ENCODE peak calls at places on chromosomes 13 and 19, in nine cellular contexts. R is activated CD4-positive, alpha-beta T cell treated with anti-CD3 and anti-CD28 coated beads, Interleukin-2, amount 10 ng/mL, durations not matched to agents 7 days and 5 days; A is activated T-cell treated with anti-CD3 and anti-CD28 coated beads, Interleukin-2, amount 50 U/mL, for 24 hours; J is stomach; O is GM12865; D is fibroblast of the aortic adventitia; B is nephron progenitor cell; S is body of pancreas; I is mucosa of gallbladder. P is an unnamed sample.

GRCh38 chr19:55070755-55071502 is 4.7 kb upstream of the EPS8L1 start:
- DNase-seq in R (peak), A (no peak), J (peak), O (no peak), D (peak), B (no peak), S (no peak), I (peak), P (peak)

GRCh38 chr13:46369506-46370268 is 17.4 kb downstream of the RUBCNL start:
- DNase-seq in R (no peak), A (no peak), J (no peak), O (peak), D (peak), B (no peak), S (no peak), I (no peak), P (peak)

GRCh38 chr13:32150794-32151193 is 119.2 kb downstream of the FRY start:
- DNase-seq in R (no peak), A (no peak), J (no peak), O (no peak), D (peak), B (no peak), S (peak), I (peak), P (peak)

GRCh38 chr19:16400911-16401675 is 70.7 kb downstream of the EPS15L1 start:
- DNase-seq in R (no peak), A (no peak), J (no peak), O (no peak), D (peak), B (no peak), S (no peak), I (no peak), P (peak)

GRCh38 chr13:74158028-74158427 is 23.8 kb upstream of the KLF12 start:
- DNase-seq in R (no peak), A (no peak), J (no peak), O (no peak), D (no peak), B (peak), S (no peak), I (no peak), P (peak)

GRCh38 chr13:113410472-113411201 is 42.7 kb downstream of the ADPRHL1 start:
- DNase-seq in R (no peak), A (no peak), J (no peak), O (no peak), D (peak), B (no peak), S (no peak), I (peak), P (peak)

GRCh38 chr19:38634757-38635482 is 12.5 kb upstream of the ACTN4 start:
- DNase-seq in R (peak), A (peak), J (peak), O (peak), D (peak), B (peak), S (peak), I (peak), P (peak)

GRCh38 chr19:24069907-24070657 is 16.9 kb upstream of the ZNF254 start:
- DNase-seq in R (no peak), A (no peak), J (no peak), O (no peak), D (no peak), B (no peak), S (no peak), I (no peak), P (peak)

GRCh38 chr13:39035204-39035603 is 2.7 kb downstream of the PROSER1 start:
- DNase-seq in R (no peak), A (no peak), J (no peak), O (no peak), D (no peak), B (no peak), S (no peak), I (no peak), P (no peak)

GRCh38 chr19:37899453-37899852 is 6.9 kb downstream of the WDR87 start:
- DNase-seq in R (no peak), A (no peak), J (no peak), O (no peak), D (no peak), B (no peak), S (no peak), I (no peak), P (no peak)

GRCh38 chr13:107028751-107029150 is 460.8 kb upstream of the ARGLU1 start:
- DNase-seq in R (no peak), A (no peak), J (no peak), O (no peak), D (no peak), B (no peak), S (no peak), I (no peak), P (no peak)

GRCh38 chr13:89951341-89951740 is 1396.1 kb upstream of the MIR17HG start:
- DNase-seq in R (no peak), A (no peak), J (no peak), O (no peak), D (no peak), B (peak), S (no peak), I (no peak), P (no peak)

GRCh38 chr19:16571689-16572331 is 405 bp downstream of the SLC35E1 start:
- DNase-seq in R (peak), A (no peak), J (peak), O (peak), D (no peak), B (no peak), S (no peak), I (no peak), P (no peak)

GRCh38 chr19:33193864-33194362 is at the start of gene LRP3:
- DNase-seq in R (no peak), A (no peak), J (peak), O (no peak), D (peak), B (peak), S (peak), I (no peak), P (no peak)

GRCh38 chr19:18468517-18468916 is 30.6 kb upstream of the ISYNA1 start:
- DNase-seq in R (no peak), A (no peak), J (no peak), O (no peak), D (no peak), B (no peak), S (peak), I (no peak), P (no peak)

GRCh38 chr19:15393963-15394362 is 14.4 kb upstream of the AKAP8 start:
- DNase-seq in R (no peak), A (no peak), J (no peak), O (no peak), D (peak), B (no peak), S (no peak), I (no peak), P (no peak)

GRCh38 chr19:36140289-36141038 is 598 bp downstream of the CAPNS1 start:
- DNase-seq in R (peak), A (no peak), J (peak), O (peak), D (peak), B (peak), S (peak), I (peak), P (peak)

GRCh38 chr13:80040219-80040976 is 300.5 kb downstream of the SPRY2 start:
- DNase-seq in R (no peak), A (no peak), J (no peak), O (no peak), D (peak), B (no peak), S (no peak), I (no peak), P (peak)

GRCh38 chr19:52039169-52039568 is 9.5 kb downstream of the ZNF432 start:
- DNase-seq in R (no peak), A (no peak), J (no peak), O (no peak), D (no peak), B (no peak), S (no peak), I (no peak), P (no peak)

GRCh38 chr19:55704494-55705245 is 29.6 kb downstream of the EPN1 start:
- DNase-seq in R (no peak), A (no peak), J (no peak), O (no peak), D (no peak), B (no peak), S (no peak), I (no peak), P (no peak)

GRCh38 chr13:76965759-76966421 is 17.6 kb downstream of the ACOD1 start:
- DNase-seq in R (no peak), A (no peak), J (peak), O (no peak), D (peak), B (no peak), S (no peak), I (peak), P (peak)

GRCh38 chr19:52398091-52398461 is 427 bp downstream of the ZNF528 start:
- DNase-seq in R (no peak), A (no peak), J (no peak), O (no peak), D (no peak), B (no peak), S (no peak), I (no peak), P (no peak)

GRCh38 chr13:48979892-48980291 is 4.2 kb downstream of the FNDC3A start:
- DNase-seq in R (no peak), A (no peak), J (no peak), O (peak), D (no peak), B (no peak), S (no peak), I (no peak), P (no peak)

GRCh38 chr13:49356224-49356623 is 87.6 kb downstream of the CAB39L start:
- DNase-seq in R (no peak), A (no peak), J (no peak), O (no peak), D (peak), B (no peak), S (no peak), I (no peak), P (peak)

GRCh38 chr19:4182082-4182926 is at the start of the genes ANKRD24 and SIRT6:
- DNase-seq in R (peak), A (peak), J (peak), O (peak), D (peak), B (peak), S (peak), I (peak), P (peak)

GRCh38 chr19:7595466-7596133 is at the start of gene CAMSAP3:
- DNase-seq in R (peak), A (peak), J (peak), O (peak), D (peak), B (peak), S (peak), I (no peak), P (no peak)

GRCh38 chr13:28181413-28181812 is 43.1 kb downstream of the PAN3 start:
- DNase-seq in R (no peak), A (no peak), J (no peak), O (no peak), D (peak), B (no peak), S (no peak), I (no peak), P (peak)

GRCh38 chr13:113857531-113858195 is 6.2 kb downstream of the GAS6 start:
- DNase-seq in R (no peak), A (no peak), J (peak), O (no peak), D (no peak), B (no peak), S (peak), I (no peak), P (no peak)

GRCh38 chr13:70893832-70894231 is 785.6 kb upstream of the KLHL1 start:
- DNase-seq in R (no peak), A (no peak), J (no peak), O (peak), D (no peak), B (no peak), S (no peak), I (no peak), P (peak)

GRCh38 chr13:51811920-51812328 is 8.0 kb upstream of the DHRS12 start:
- DNase-seq in R (no peak), A (peak), J (no peak), O (peak), D (no peak), B (no peak), S (no peak), I (no peak), P (no peak)

GRCh38 chr13:35810286-35810685 is 320.9 kb downstream of the DCLK1 start:
- DNase-seq in R (no peak), A (no peak), J (no peak), O (no peak), D (no peak), B (no peak), S (no peak), I (no peak), P (no peak)

GRCh38 chr13:41897126-41897525 is 63.8 kb downstream of the VWA8 start:
- DNase-seq in R (no peak), A (no peak), J (no peak), O (no peak), D (no peak), B (no peak), S (no peak), I (no peak), P (no peak)

GRCh38 chr13:67372868-67373464 is 142.8 kb upstream of the PCDH9 start:
- DNase-seq in R (no peak), A (no peak), J (no peak), O (no peak), D (no peak), B (no peak), S (no peak), I (no peak), P (no peak)

GRCh38 chr19:48120505-48120904 is 9.9 kb upstream of the PLA2G4C start:
- DNase-seq in R (no peak), A (no peak), J (no peak), O (no peak), D (no peak), B (no peak), S (no peak), I (no peak), P (no peak)

GRCh38 chr13:31072041-31072440 is 89.7 kb downstream of the HSPH1 start:
- DNase-seq in R (no peak), A (no peak), J (no peak), O (no peak), D (no peak), B (no peak), S (no peak), I (no peak), P (peak)

GRCh38 chr19:10543420-10544241 is at the start of gene ATG4D:
- DNase-seq in R (peak), A (peak), J (peak), O (peak), D (peak), B (peak), S (peak), I (peak), P (peak)

GRCh38 chr19:49469828-49470614 is 4.0 kb upstream of the FLT3LG start:
- DNase-seq in R (peak), A (peak), J (peak), O (peak), D (no peak), B (no peak), S (no peak), I (no peak), P (no peak)

P was measured in astrocyte of the spinal cord.